ENCODE peak calls at places on chromosomes 3 and 15, in five cellular contexts. B is uterus, K is transverse colon, Z is ovary, I is tibial nerve. O is an unnamed sample.

GRCh38 chr3:192915306-192915705 is 2.4 kb downstream of the MB21D2 start:
- DNase-seq in B (no peak), K (no peak), Z (no peak), I (no peak), O (no peak)

GRCh38 chr15:64151727-64152506 is at the start of gene SNX22:
- DNase-seq in B (no peak), K (peak), Z (peak), I (no peak), O (no peak)

GRCh38 chr3:187689984-187690383 is 12.4 kb downstream of the RTP2 start:
- DNase-seq in B (no peak), K (no peak), Z (no peak), I (no peak), O (no peak)

GRCh38 chr15:20356444-20357138 is 185.0 kb downstream of the GOLGA6L6 start:
- DNase-seq in B (peak), K (peak), Z (peak), I (peak), O (peak)

GRCh38 chr15:76418352-76419140 is 82.0 kb downstream of the ISL2 start:
- DNase-seq in B (no peak), K (no peak), Z (no peak), I (no peak), O (no peak)

GRCh38 chr15:47027322-47027946 is 689.9 kb upstream of the SEMA6D start:
- DNase-seq in B (no peak), K (no peak), Z (no peak), I (no peak), O (no peak)

GRCh38 chr3:71972031-71972430 is 187.1 kb upstream of the PROK2 start:
- DNase-seq in B (no peak), K (no peak), Z (no peak), I (no peak), O (no peak)

GRCh38 chr3:169072494-169072893 is 591.0 kb downstream of the MECOM start:
- DNase-seq in B (no peak), K (no peak), Z (no peak), I (no peak), O (no peak)

GRCh38 chr3:140468407-140468806 is 209.5 kb upstream of the TRIM42 start:
- DNase-seq in B (no peak), K (no peak), Z (no peak), I (no peak), O (no peak)

GRCh38 chr3:183233986-183234385 is 19.1 kb upstream of the B3GNT5 start:
- DNase-seq in B (no peak), K (no peak), Z (no peak), I (no peak), O (no peak)

GRCh38 chr3:146589899-146590508 is 15.1 kb downstream of the PLSCR5 start:
- DNase-seq in B (no peak), K (peak), Z (no peak), I (peak), O (no peak)

GRCh38 chr15:34620814-34621213 is 37.4 kb upstream of the GOLGA8B start:
- DNase-seq in B (no peak), K (no peak), Z (no peak), I (no peak), O (no peak)

GRCh38 chr3:125129512-125129962 is 73.7 kb upstream of the HEG1 start:
- DNase-seq in B (peak), K (peak), Z (no peak), I (peak), O (no peak)

GRCh38 chr3:101303089-101303731 is 17.2 kb downstream of the IMPG2 start:
- DNase-seq in B (no peak), K (no peak), Z (no peak), I (no peak), O (no peak)

GRCh38 chr3:97940034-97940433 is 32.2 kb downstream of the RIOX2 start:
- DNase-seq in B (no peak), K (no peak), Z (no peak), I (no peak), O (no peak)

GRCh38 chr3:192397012-192397411 is 330.3 kb downstream of the FGF12 start:
- DNase-seq in B (no peak), K (no peak), Z (no peak), I (no peak), O (no peak)

GRCh38 chr3:177770821-177771220 is 573.5 kb upstream of the TBL1XR1 start:
- DNase-seq in B (no peak), K (no peak), Z (no peak), I (no peak), O (no peak)

GRCh38 chr3:27900316-27900715 is 178.2 kb upstream of the EOMES start:
- DNase-seq in B (no peak), K (no peak), Z (no peak), I (no peak), O (no peak)

GRCh38 chr3:165892565-165892964 is 55.3 kb upstream of the BCHE start:
- DNase-seq in B (no peak), K (no peak), Z (no peak), I (no peak), O (no peak)

GRCh38 chr3:13277860-13278531 is 142.1 kb downstream of the NUP210 start:
- DNase-seq in B (no peak), K (no peak), Z (no peak), I (no peak), O (no peak)

GRCh38 chr3:154176036-154176435 is 54.8 kb downstream of the ARHGEF26 start:
- DNase-seq in B (no peak), K (no peak), Z (no peak), I (no peak), O (no peak)

GRCh38 chr15:63801910-63802309 is 31.8 kb downstream of the HERC1 start:
- DNase-seq in B (no peak), K (no peak), Z (no peak), I (no peak), O (no peak)

GRCh38 chr3:150268426-150269321 is 139.4 kb upstream of the TSC22D2 start:
- DNase-seq in B (no peak), K (no peak), Z (no peak), I (no peak), O (no peak)

GRCh38 chr3:11545186-11545851 is 98.4 kb downstream of the VGLL4 start:
- DNase-seq in B (peak), K (no peak), Z (peak), I (no peak), O (no peak)

GRCh38 chr3:182294256-182294655 is 499.0 kb upstream of the ATP11B start:
- DNase-seq in B (no peak), K (no peak), Z (no peak), I (no peak), O (no peak)

GRCh38 chr3:36957862-36958686 is 13.2 kb upstream of the TRANK1 start:
- DNase-seq in B (no peak), K (peak), Z (no peak), I (no peak), O (no peak)

GRCh38 chr15:99677540-99678134 is 55.6 kb downstream of the LYSMD4 start:
- DNase-seq in B (no peak), K (no peak), Z (no peak), I (no peak), O (no peak)

GRCh38 chr3:149936812-149937230 is 33.9 kb downstream of the PFN2 start:
- DNase-seq in B (peak), K (peak), Z (no peak), I (peak), O (peak)

GRCh38 chr3:148450819-148451218 is 246.9 kb upstream of the AGTR1 start:
- DNase-seq in B (no peak), K (no peak), Z (no peak), I (no peak), O (no peak)

GRCh38 chr15:93362821-93363220 is 273.8 kb upstream of the RGMA start:
- DNase-seq in B (no peak), K (no peak), Z (peak), I (no peak), O (no peak)

GRCh38 chr3:152835311-152836102 is 576 bp downstream of the P2RY1 start:
- DNase-seq in B (peak), K (peak), Z (peak), I (peak), O (no peak)
- TF ChIP-seq CTCF in B (peak), K (peak), Z (no peak), I (peak), O (no peak)

GRCh38 chr3:134249935-134250716 is 533 bp downstream of the RYK start:
- DNase-seq in B (peak), K (peak), Z (peak), I (peak), O (peak)
- TF ChIP-seq POLR2A in B (no peak), K (no peak), Z (no peak), I (no peak), O (no peak)

DNA sequence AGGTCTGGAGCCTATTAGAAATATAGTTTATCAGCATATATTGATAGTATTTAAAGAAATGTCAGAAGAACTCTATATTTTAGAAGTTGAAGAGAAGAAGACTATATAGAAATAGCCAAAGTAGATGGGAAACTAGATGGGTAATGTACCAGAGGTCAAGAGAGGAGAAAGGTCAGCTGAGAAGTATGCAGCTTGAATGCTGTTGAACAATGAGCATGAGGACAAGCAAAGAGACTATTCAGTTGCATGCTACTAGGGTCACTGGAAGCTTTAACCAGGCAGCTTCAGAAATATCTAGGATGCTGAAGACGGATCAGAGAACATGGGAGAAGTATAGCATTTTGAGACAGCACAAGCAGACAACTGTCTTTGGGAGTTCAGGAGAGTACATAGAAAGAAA is 19.6 kb upstream of the TIPARP start:
- DNase-seq in B (no peak), K (no peak), Z (no peak), I (no peak), O (no peak)
- TF ChIP-seq CTCF in B (no peak), K (no peak), Z (no peak), I (no peak), O (no peak)

GRCh38 chr3:63967675-63968611 is 55.4 kb downstream of the PSMD6 start:
- DNase-seq in B (peak), K (peak), Z (peak), I (peak), O (peak)
- TF ChIP-seq POLR2A in B (no peak), K (peak), Z (no peak), I (no peak), O (no peak)

DNA sequence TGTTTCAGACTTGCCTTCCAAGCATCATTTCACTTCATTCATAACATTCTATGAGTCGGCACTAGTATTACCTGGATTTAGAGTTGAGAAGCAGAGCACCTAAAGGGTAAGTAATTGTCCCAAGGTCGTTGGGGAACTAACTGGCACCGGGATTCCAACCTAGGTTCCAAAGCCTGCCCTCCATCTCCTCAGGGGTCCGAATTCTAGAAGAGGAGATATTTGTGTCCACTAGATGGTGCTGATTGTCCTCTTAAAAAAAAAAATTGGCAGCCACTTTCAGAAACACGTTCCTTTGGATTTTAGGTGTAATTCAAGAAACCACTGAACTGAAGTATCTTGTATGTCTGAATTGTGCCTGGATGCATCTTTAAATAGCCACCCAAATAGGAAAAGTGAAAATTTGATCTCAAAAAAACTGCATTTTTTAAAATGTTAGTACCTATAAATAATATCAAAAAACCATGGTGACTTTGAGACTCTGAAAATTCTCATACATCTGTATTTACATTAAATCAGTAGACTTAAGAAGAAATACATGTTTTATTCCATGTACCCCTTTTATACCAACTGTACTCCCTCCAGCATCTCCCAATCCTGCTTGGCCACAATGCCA is 3.9 kb upstream of the FSIP1 start:
- DNase-seq in B (no peak), K (no peak), Z (no peak), I (no peak), O (no peak)
- TF ChIP-seq CTCF in B (peak), K (peak), Z (peak), I (peak), O (peak)

DNA sequence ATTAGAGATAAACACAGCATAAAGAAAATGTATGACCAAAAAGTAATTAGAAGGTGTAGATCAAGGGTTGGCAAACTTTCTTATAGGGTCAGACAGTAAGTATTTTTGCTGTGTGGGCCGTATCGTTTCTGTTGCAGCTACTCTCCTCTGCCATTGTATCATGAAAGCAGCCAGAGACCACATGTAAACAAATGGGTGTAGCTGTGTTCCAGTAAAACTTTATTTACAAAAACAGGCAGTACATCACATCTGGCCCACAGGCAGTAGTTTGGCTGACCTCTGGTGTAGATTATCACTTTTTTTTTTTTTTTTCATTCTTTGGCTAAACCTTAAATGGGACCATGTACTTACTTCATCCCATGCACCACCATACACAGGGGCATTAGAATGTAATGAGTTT is 190.8 kb downstream of the MBNL1 start:
- DNase-seq in B (no peak), K (no peak), Z (no peak), I (no peak), O (no peak)
- TF ChIP-seq POLR2A in B (no peak), K (no peak), Z (no peak), I (no peak), O (no peak)

GRCh38 chr3:194787650-194788049 is 102.0 kb downstream of the FAM43A start:
- DNase-seq in B (no peak), K (no peak), Z (no peak), I (no peak), O (no peak)
- TF ChIP-seq CTCF in B (no peak), K (no peak), Z (no peak), I (no peak), O (no peak)

DNA sequence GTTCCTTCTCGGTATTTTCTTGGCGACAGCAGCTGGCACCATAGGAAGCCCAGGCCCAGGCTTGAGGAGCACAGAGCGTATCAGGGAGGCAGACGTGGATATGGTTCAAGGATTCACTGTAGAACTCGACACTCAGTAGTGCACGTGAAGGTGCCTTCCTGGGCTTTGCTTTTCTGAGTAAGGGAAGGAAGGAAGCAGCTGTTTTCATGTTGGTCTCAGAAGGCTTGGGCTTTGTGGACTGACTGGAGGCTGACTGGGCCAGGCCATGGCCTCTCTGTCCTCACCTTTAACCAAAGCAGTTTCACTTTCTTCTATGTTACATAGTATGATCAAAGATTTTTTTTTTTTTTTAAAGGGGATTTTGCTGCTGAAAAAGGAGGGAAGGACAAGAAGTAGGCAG is 6.9 kb upstream of the GHRL start:
- DNase-seq in B (no peak), K (no peak), Z (no peak), I (no peak), O (no peak)
- TF ChIP-seq POLR2A in B (no peak), K (no peak), Z (no peak), I (no peak), O (no peak)

DNA sequence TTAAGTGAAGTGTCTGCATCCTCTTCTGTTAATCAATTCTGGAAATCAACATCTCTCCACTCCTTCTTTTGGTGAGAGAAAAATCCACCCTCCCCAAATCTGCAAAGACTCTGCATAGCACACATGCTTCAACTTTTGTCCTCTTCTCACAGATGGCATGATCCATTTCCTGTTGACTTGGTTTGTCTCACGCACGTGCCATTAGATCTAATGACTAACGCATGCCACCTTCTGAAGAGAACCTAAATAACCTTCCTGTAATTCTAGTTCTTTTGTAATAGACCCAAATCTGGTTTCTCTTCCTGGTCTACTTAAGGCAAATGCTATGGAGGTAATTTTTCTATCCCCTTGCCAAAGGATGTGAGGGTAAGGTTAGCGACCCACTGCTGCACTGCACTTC is 51.0 kb upstream of the ATOSA start:
- DNase-seq in B (no peak), K (no peak), Z (no peak), I (no peak), O (peak)
- TF ChIP-seq CTCF in B (no peak), K (no peak), Z (no peak), I (no peak), O (peak)

GRCh38 chr3:49856181-49857005 is at the start of gene TRAIP:
- DNase-seq in B (peak), K (peak), Z (peak), I (peak), O (peak)
- TF ChIP-seq POLR2A in B (peak), K (peak), Z (peak), I (peak), O (peak)

O was measured in Peyer's patch.